ENCODE peak calls at places on chromosomes 16 and 17, in nine cellular contexts. O, T, R, Y, A, M, I, C and X are unnamed samples.

GRCh38 chr17:82234211-82235055 is 5.6 kb downstream of the SLC16A3 start:
- DNase-seq in O (peak; percentile 21), M (no peak), C (no peak), R (no peak), I (no peak), Y (no peak), A (no peak), T (no peak), X (no peak)

GRCh38 chr16:265711-266110 is 10.0 kb downstream of the RGS11 start:
- DNase-seq in A (no peak), Y (no peak), R (no peak), T (no peak), C (no peak), M (no peak), O (no peak), I (no peak), X (no peak)

GRCh38 chr16:11047939-11048500 is 103.7 kb downstream of the CLEC16A start:
- DNase-seq in Y (no peak), T (peak; percentile 46), M (no peak), A (no peak), C (no peak), R (no peak), O (no peak), I (no peak), X (no peak)

GRCh38 chr17:9120471-9120870 is 99.2 kb downstream of the NTN1 start:
- DNase-seq in R (no peak), O (no peak), I (no peak), Y (peak; percentile 45), T (peak; percentile 55), M (no peak), A (no peak), C (no peak), X (no peak)

GRCh38 chr17:14792751-14793150 is 472.4 kb downstream of the PMP22 start:
- DNase-seq in M (no peak), R (no peak), C (no peak), Y (no peak), T (peak; percentile 82), A (no peak), I (peak; percentile 8), O (no peak), X (no peak)

GRCh38 chr17:50785942-50786570 is 18.7 kb upstream of the ANKRD40CL start:
- DNase-seq in I (peak; percentile 66), C (no peak), M (no peak), O (no peak), T (no peak), Y (no peak), A (no peak), R (no peak), X (no peak)

GRCh38 chr17:81170727-81171494 is 4.9 kb upstream of the AATK start:
- DNase-seq in M (no peak), R (no peak), O (no peak), T (no peak), C (no peak), A (no peak), I (no peak), Y (no peak), X (no peak)

GRCh38 chr16:68739964-68740627 is 3.0 kb downstream of the CDH1 start:
- DNase-seq in T (no peak), R (no peak), I (no peak), M (no peak), O (no peak), C (no peak), A (peak; percentile 57), Y (no peak), X (no peak)

GRCh38 chr17:78822552-78822951 is 18.1 kb downstream of the USP36 start:
- DNase-seq in O (no peak), M (no peak), R (no peak), T (no peak), C (no peak), Y (no peak), A (no peak), I (peak; percentile 100), X (no peak)

GRCh38 chr16:9438991-9439390 is 347.5 kb downstream of the HAPSTR1 start:
- DNase-seq in C (no peak), I (no peak), R (no peak), T (no peak), Y (no peak), M (no peak), O (no peak), A (no peak), X (no peak)

GRCh38 chr16:53282975-53283946 is 151.0 kb upstream of the RBL2 start:
- DNase-seq in M (no peak), Y (peak; percentile 54), I (peak; percentile 32), T (no peak), C (no peak), R (no peak), A (peak; percentile 58), O (no peak), X (no peak)

GRCh38 chr17:39080416-39081179 is 70.8 kb downstream of the PLXDC1 start:
- DNase-seq in A (no peak), R (no peak), I (peak; percentile 56), Y (peak; percentile 50), M (no peak), C (peak; percentile 44), O (peak; percentile 56), T (peak; percentile 76), X (no peak)

GRCh38 chr17:79956853-79957252 is 78.8 kb downstream of the TBC1D16 start:
- DNase-seq in M (no peak), O (no peak), I (no peak), A (no peak), C (no peak), R (no peak), T (peak; percentile 46), Y (no peak), X (no peak)

GRCh38 chr16:67312450-67313118 is 14.0 kb downstream of the KCTD19 start:
- DNase-seq in M (no peak), I (no peak), C (no peak), A (no peak), Y (no peak), O (no peak), T (no peak), R (no peak), X (no peak)

GRCh38 chr16:67311607-67312449 is 14.7 kb downstream of the KCTD19 start:
- DNase-seq in R (no peak), Y (no peak), T (no peak), O (peak; percentile 53), A (peak; percentile 92), C (no peak), M (no peak), I (peak; percentile 100), X (no peak)
- H3K27ac ChIP-seq in R (no peak overlapping the region), Y (no peak overlapping the region), T (peak overlapping the region; percentile 2), O (peak overlapping the region; percentile 36), A (peak overlapping the region; percentile 32), C (no peak overlapping the region), M (no peak overlapping the region), I (peak overlapping the region; percentile 87), X (no peak overlapping the region)

GRCh38 chr17:45143101-45143670 is 5.1 kb upstream of the HEXIM1 start:
- DNase-seq in I (no peak), O (no peak), C (no peak), M (no peak), R (no peak), A (no peak), Y (no peak), T (no peak), X (no peak)
- H3K27ac ChIP-seq in I (peak overlapping the region; percentile 80), O (peak overlapping the region; percentile 88), C (peak overlapping the region; percentile 87), M (peak overlapping the region; percentile 93), R (no peak overlapping the region), A (no peak overlapping the region), Y (no peak overlapping the region), T (peak overlapping the region; percentile 96), X (peak overlapping the region; percentile 86)

DNA sequence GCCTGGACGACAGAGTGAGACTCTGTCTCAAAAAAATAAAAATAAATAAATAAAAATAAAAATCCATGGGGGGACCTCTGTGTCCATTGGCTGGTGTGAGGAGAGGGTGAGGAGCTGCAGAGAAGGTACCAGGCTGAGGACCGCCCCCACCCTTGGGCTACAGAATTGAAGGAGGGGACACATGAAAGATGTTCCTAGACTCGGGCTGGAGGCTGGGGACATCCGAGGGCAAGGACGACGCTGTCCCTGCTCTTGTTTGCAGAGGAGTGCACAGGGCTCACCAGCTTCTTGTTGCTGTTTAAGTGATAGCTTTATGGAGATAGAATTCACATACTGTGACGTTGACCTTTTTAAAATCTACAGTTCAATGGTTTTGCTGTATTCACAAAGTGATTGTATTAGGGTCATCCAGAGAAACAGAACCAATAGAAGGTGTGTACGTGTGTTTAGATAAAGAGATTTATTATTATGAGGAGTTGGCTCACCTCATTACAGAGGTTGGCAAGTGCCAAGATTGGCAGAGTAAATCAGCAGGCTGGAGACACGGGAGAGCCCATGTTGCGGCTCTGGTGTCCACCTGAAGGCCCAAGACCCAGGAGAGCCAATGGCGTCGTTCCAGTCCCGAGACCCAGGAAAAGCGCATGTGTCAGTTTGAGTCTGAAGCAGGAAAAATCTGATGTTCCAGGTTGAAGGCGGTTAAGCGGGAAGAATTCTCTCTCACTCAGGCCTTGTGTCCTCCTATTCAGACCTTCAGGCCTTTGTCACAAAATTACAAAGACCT is 320.7 kb downstream of the SEC14L1 start:
- DNase-seq in I (no peak), M (no peak), Y (no peak), O (no peak), C (no peak), A (no peak), R (no peak), T (no peak), X (no peak)
- H3K27ac ChIP-seq in I (no peak overlapping the region), M (peak overlapping the region; percentile 81), Y (peak overlapping the region; percentile 90), O (peak overlapping the region; percentile 60), C (peak overlapping the region; percentile 5), A (no peak overlapping the region), R (peak overlapping the region; percentile 85), T (peak overlapping the region; percentile 63), X (no peak overlapping the region)

GRCh38 chr17:2018716-2019490 is 6.2 kb downstream of the RTN4RL1 start:
- DNase-seq in M (no peak), C (no peak), Y (no peak), T (no peak), I (no peak), R (no peak), O (no peak), A (no peak), X (no peak)
- H3K27ac ChIP-seq in M (no peak overlapping the region), C (no peak overlapping the region), Y (no peak overlapping the region), T (no peak overlapping the region), I (no peak overlapping the region), R (no peak overlapping the region), O (no peak overlapping the region), A (no peak overlapping the region), X (no peak overlapping the region)

GRCh38 chr17:72646176-72646575 is 446.3 kb downstream of the SLC39A11 start:
- DNase-seq in I (no peak), C (no peak), R (no peak), O (no peak), M (no peak), A (no peak), Y (no peak), T (no peak), X (no peak)
- H3K27ac ChIP-seq in I (no peak overlapping the region), C (no peak overlapping the region), R (no peak overlapping the region), O (no peak overlapping the region), M (no peak overlapping the region), A (no peak overlapping the region), Y (no peak overlapping the region), T (no peak overlapping the region), X (no peak overlapping the region)

DNA sequence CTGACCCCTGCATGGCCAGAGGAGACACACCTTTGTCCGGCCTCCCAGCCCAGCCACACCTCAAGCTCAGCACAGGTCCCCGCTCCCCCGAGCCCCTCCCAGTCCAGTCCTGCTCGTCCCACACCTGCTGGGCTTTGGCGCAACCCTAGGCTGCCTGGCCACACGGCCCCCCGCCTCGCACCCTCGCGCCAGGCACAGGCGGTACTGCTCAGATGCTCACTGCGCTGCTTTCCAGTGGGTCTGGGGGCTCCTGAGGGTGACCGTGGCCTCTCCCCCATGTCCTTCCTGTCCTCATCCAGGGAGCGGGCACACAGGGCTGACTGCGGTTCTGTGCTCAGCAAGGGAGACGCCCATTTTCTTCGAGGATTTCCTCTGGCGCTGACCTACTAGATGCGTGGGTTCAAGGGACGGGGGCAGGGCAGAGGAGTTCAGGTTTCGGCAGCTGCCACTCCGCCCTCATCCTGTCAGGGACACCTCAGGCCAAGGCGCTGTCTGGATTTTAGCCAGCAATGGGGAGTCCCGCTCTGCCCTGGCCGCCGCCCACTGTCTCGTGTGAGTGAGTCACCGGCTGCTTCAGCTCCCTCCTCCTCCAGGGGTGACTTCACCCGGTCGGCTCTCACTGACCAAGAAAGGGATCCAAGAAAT is 118.0 kb upstream of the ZNF469 start:
- DNase-seq in R (peak; percentile 29), Y (peak; percentile 48), A (peak; percentile 56), T (peak; percentile 99), C (peak; percentile 93), O (peak; percentile 97), M (peak; percentile 93), I (peak; percentile 89), X (peak; percentile 18)
- H3K27ac ChIP-seq in R (no peak overlapping the region), Y (no peak overlapping the region), A (peak overlapping the region; percentile 79), T (peak overlapping the region; percentile 64), C (no peak overlapping the region), O (no peak overlapping the region), M (no peak overlapping the region), I (peak overlapping the region; percentile 69), X (no peak overlapping the region)